ENCODE peak calls at places on chromosomes 4 and X, in ten cellular contexts. Y is HCT116, E is Peyer's patch, S is esophagus squamous epithelium, W is sigmoid colon, L is testis, T is endothelial cell of umbilical vein, M is heart left ventricle, F is A549, Z is breast epithelium. G is an unnamed sample.

GRCh38 chrX:331772-332495 is 13.3 kb upstream of the GTPBP6 start:
- DNase-seq in Y (no peak), E (no peak), S (no peak), W (no peak), L (no peak), T (no peak), M (peak), F (no peak), Z (no peak), G (no peak)

GRCh38 chrX:38970074-38970473 is 168.8 kb downstream of the MID1IP1 start:
- DNase-seq in Y (no peak), E (no peak), S (no peak), W (no peak), L (no peak), T (no peak), M (no peak), F (no peak), Z (no peak), G (no peak)

GRCh38 chr4:141702472-141703182 is 66.2 kb downstream of the IL15 start:
- DNase-seq in Y (peak), E (no peak), S (no peak), W (no peak), L (no peak), T (peak), M (no peak), F (no peak), Z (no peak), G (no peak)

GRCh38 chr4:183408791-183409190 is 35.6 kb upstream of the CDKN2AIP start:
- DNase-seq in Y (no peak), E (peak), S (no peak), W (peak), L (no peak), T (no peak), M (no peak), F (no peak), Z (no peak), G (no peak)

GRCh38 chr4:81684357-81684756 is 212.7 kb upstream of the RASGEF1B start:
- DNase-seq in Y (no peak), E (no peak), S (no peak), W (no peak), L (no peak), T (no peak), M (no peak), F (no peak), Z (no peak), G (no peak)

GRCh38 chrX:110284159-110284558 is 33.7 kb downstream of the AMMECR1 start:
- DNase-seq in Y (no peak), E (no peak), S (no peak), W (no peak), L (no peak), T (peak), M (no peak), F (peak), Z (no peak), G (no peak)

GRCh38 chr4:79872738-79873137 is 200.3 kb downstream of the ANTXR2 start:
- DNase-seq in Y (no peak), E (no peak), S (no peak), W (no peak), L (no peak), T (no peak), M (no peak), F (no peak), Z (no peak), G (no peak)

GRCh38 chr4:75598390-75598789 is 31.9 kb downstream of the CDKL2 start:
- DNase-seq in Y (no peak), E (no peak), S (no peak), W (no peak), L (no peak), T (no peak), M (no peak), F (no peak), Z (no peak), G (no peak)

GRCh38 chrX:74133156-74133796 is 170.7 kb upstream of the ZCCHC13 start:
- DNase-seq in Y (peak), E (no peak), S (no peak), W (no peak), L (peak), T (peak), M (no peak), F (peak), Z (no peak), G (no peak)

GRCh38 chr4:137685357-137685756 is 153.1 kb upstream of the PCDH18 start:
- DNase-seq in Y (no peak), E (no peak), S (no peak), W (no peak), L (no peak), T (no peak), M (no peak), F (no peak), Z (no peak), G (no peak)

GRCh38 chr4:182547435-182547834 is 304.2 kb downstream of the TENM3 start:
- DNase-seq in Y (no peak), E (no peak), S (no peak), W (no peak), L (no peak), T (no peak), M (no peak), F (no peak), Z (no peak), G (no peak)

GRCh38 chr4:2829933-2830451 is 13.7 kb upstream of the ADD1 start:
- DNase-seq in Y (no peak), E (no peak), S (no peak), W (peak), L (no peak), T (no peak), M (peak), F (no peak), Z (no peak), G (peak)

GRCh38 chr4:33837043-33837442 is 2407.3 kb downstream of the ARAP2 start:
- DNase-seq in Y (no peak), E (no peak), S (no peak), W (no peak), L (no peak), T (peak), M (no peak), F (peak), Z (no peak), G (no peak)

GRCh38 chr4:45629717-45630116 is 494.1 kb downstream of the GABRG1 start:
- DNase-seq in Y (no peak), E (no peak), S (no peak), W (no peak), L (no peak), T (no peak), M (no peak), F (no peak), Z (no peak), G (no peak)

GRCh38 chr4:187124311-187124710 is 400.7 kb upstream of the FAT1 start:
- DNase-seq in Y (no peak), E (no peak), S (no peak), W (no peak), L (no peak), T (no peak), M (no peak), F (no peak), Z (no peak), G (no peak)

GRCh38 chr4:87375719-87376291 is 15.2 kb downstream of the HSD17B11 start:
- DNase-seq in Y (peak), E (no peak), S (no peak), W (peak), L (peak), T (peak), M (no peak), F (peak), Z (no peak), G (no peak)

GRCh38 chr4:88054229-88054628 is 46.8 kb downstream of the PKD2 start:
- DNase-seq in Y (no peak), E (no peak), S (no peak), W (no peak), L (no peak), T (no peak), M (no peak), F (no peak), Z (no peak), G (no peak)

GRCh38 chr4:16827762-16828724 is 70.4 kb downstream of the LDB2 start:
- DNase-seq in Y (no peak), E (no peak), S (no peak), W (no peak), L (no peak), T (peak), M (no peak), F (no peak), Z (no peak), G (no peak)

GRCh38 chrX:150635952-150636351 is 57.2 kb upstream of the MTMR1 start:
- DNase-seq in Y (no peak), E (no peak), S (no peak), W (no peak), L (no peak), T (peak), M (no peak), F (peak), Z (no peak), G (no peak)

GRCh38 chrX:123357941-123358340 is 173.9 kb downstream of the GRIA3 start:
- DNase-seq in Y (no peak), E (no peak), S (no peak), W (no peak), L (no peak), T (no peak), M (no peak), F (no peak), Z (no peak), G (no peak)

GRCh38 chr4:5361968-5362367 is 310.7 kb downstream of the STK32B start:
- DNase-seq in Y (no peak), E (no peak), S (no peak), W (no peak), L (no peak), T (peak), M (no peak), F (no peak), Z (no peak), G (no peak)

GRCh38 chr4:15749001-15749400 is 29.1 kb upstream of the CD38 start:
- DNase-seq in Y (no peak), E (no peak), S (no peak), W (no peak), L (no peak), T (no peak), M (no peak), F (no peak), Z (no peak), G (no peak)

GRCh38 chr4:128379860-128380259 is 92.2 kb upstream of the PGRMC2 start:
- DNase-seq in Y (no peak), E (no peak), S (no peak), W (no peak), L (peak), T (peak), M (peak), F (peak), Z (no peak), G (peak)

GRCh38 chr4:56646341-56646740 is 34.8 kb downstream of the HOPX start:
- DNase-seq in Y (no peak), E (no peak), S (no peak), W (no peak), L (no peak), T (no peak), M (no peak), F (no peak), Z (no peak), G (no peak)

GRCh38 chr4:4875147-4875546 is 15.7 kb downstream of the MSX1 start:
- DNase-seq in Y (no peak), E (no peak), S (no peak), W (no peak), L (no peak), T (no peak), M (no peak), F (no peak), Z (no peak), G (no peak)

GRCh38 chr4:69881173-69881773 is 21.3 kb upstream of the SULT1E1 start:
- DNase-seq in Y (peak), E (no peak), S (no peak), W (no peak), L (peak), T (peak), M (no peak), F (peak), Z (no peak), G (no peak)

GRCh38 chr4:119659576-119659975 is 31.0 kb upstream of the PDE5A start:
- DNase-seq in Y (no peak), E (no peak), S (no peak), W (no peak), L (no peak), T (no peak), M (no peak), F (peak), Z (no peak), G (no peak)

GRCh38 chrX:22136711-22137110 is 104.6 kb downstream of the PHEX start:
- DNase-seq in Y (no peak), E (no peak), S (no peak), W (no peak), L (no peak), T (no peak), M (no peak), F (no peak), Z (no peak), G (no peak)

GRCh38 chrX:16722481-16722880 is 3.1 kb downstream of the SYAP1 start:
- DNase-seq in Y (no peak), E (no peak), S (no peak), W (no peak), L (no peak), T (no peak), M (no peak), F (no peak), Z (no peak), G (no peak)

GRCh38 chr4:176534566-176534965 is 214.8 kb downstream of the SPCS3 start:
- DNase-seq in Y (no peak), E (no peak), S (no peak), W (no peak), L (no peak), T (no peak), M (no peak), F (peak), Z (no peak), G (no peak)

GRCh38 chrX:153597351-153597750 is 1.6 kb downstream of the CCNQ start:
- DNase-seq in Y (no peak), E (no peak), S (no peak), W (no peak), L (no peak), T (no peak), M (no peak), F (no peak), Z (no peak), G (no peak)

GRCh38 chr4:189002475-189002874 is 863.2 kb downstream of the TRIML1 start:
- DNase-seq in Y (no peak), E (no peak), S (no peak), W (no peak), L (peak), T (no peak), M (no peak), F (no peak), Z (no peak), G (no peak)

DNA sequence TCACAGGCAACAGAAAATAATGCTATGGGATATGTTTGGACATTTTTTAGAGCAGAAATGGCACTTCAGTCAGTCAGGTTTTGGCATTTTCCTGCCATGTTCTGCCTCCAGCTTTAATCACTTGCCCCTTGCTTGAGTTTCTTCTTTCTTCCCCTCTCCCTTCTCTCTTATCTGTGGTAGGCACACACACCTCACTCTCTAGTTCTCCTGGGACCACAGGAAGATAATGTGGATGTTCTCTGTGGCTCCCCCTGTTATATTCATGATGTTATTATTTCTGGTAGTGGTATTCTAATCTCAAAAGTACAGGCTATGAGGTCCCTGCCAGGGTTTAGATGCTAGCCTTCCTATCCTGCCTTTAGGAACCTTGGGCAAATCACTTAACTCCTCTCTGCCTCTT is 5.2 kb downstream of the HADH start:
- DNase-seq in Y (no peak), E (no peak), S (no peak), W (no peak), L (no peak), T (no peak), M (no peak), F (no peak), Z (no peak), G (no peak)
- H3K4me3 ChIP-seq in Y (no peak), E (no peak), S (no peak), W (no peak), L (no peak), T (no peak), M (no peak), F (no peak), Z (no peak), G (no peak)

DNA sequence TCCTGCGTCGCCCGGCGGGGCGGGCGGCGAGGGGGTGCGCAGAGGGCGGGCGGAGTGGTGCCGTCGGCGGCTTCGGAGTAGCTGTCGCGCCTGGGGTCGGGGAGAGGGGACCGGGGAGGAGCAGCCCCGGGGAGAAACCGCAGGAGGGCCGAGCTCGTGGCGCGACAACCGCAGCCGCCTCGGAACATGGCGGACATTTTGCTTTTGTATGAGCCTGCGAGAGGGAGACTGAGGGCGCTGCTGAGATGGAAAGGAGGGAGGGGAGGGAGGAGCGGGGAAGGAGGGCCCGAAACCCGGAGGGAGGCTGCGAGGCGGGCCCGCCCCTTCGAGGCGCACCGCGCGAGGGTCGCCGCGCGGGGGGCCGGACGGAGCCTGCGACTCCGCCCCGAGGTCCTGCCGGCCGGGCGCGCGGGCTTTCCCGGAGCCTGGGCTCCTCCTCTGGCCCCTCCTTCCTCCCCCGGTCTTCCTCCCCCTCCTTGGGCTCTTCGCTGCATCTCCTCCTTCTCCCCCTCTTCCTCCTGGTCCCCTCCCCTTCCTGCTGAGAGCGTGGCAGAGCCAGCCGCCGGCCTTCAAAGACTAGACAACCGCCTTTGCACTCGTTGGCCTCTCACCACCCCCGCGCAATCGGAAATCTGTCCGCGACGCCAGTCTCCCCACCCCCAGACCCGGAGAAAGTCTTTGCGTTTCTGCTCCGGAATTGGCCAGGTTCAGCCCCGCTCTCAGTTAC is 1.1 kb downstream of the INTS6L start:
- DNase-seq in Y (peak), E (peak), S (peak), W (peak), L (peak), T (peak), M (peak), F (peak), Z (peak), G (peak)
- TF ChIP-seq POLR2A in Y (no peak), E (peak), S (no peak), W (peak), L (no peak), T (peak), M (peak), F (peak), Z (no peak), G (peak)

GRCh38 chr4:52015366-52015765 is 4.8 kb downstream of the LRRC66 start:
- DNase-seq in Y (no peak), E (no peak), S (no peak), W (no peak), L (no peak), T (peak), M (no peak), F (no peak), Z (no peak), G (no peak)
- TF ChIP-seq CTCF in Y (peak), E (no peak), S (no peak), W (no peak), L (no peak), T (peak), M (no peak), F (no peak), Z (no peak), G (no peak)

DNA sequence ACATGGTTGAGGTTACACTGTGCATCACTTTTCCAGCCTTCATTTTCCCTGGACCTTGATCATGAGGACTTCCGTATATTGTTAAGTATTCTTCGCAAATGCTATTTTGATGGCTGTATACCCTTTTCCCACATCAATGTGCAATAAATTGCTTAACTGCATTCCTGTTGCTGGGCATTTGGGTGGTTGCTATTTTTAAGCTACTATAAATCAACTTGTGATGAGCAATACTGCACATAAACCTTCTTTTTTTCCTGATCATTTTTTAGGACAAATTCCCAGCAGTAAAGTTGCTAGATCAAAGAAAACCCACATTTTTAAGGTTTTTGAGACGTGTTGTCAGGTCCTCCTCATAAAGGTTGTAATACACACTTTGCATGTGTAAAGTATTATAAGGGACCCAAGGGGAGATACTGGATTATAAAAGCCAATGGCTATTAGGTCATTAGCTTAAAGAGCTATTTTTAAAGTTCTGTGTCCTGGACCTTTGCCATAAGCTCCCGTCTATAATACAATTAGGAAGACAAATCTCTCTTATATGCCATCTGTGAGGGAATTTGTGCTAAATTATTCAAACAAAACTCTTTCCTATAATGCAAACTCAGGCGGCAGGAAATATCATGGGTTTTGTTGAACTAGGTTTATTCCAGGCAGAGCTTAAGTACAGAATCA is 35.6 kb downstream of the LIMCH1 start:
- DNase-seq in Y (no peak), E (no peak), S (no peak), W (no peak), L (no peak), T (no peak), M (no peak), F (no peak), Z (no peak), G (no peak)
- H3K4me3 ChIP-seq in Y (no peak), E (no peak), S (no peak), W (no peak), L (no peak), T (no peak), M (no peak), F (no peak), Z (no peak), G (no peak)

GRCh38 chrX:71184092-71184491 is 38.9 kb upstream of the GJB1 start:
- DNase-seq in Y (no peak), E (no peak), S (no peak), W (no peak), L (no peak), T (no peak), M (no peak), F (no peak), Z (no peak), G (no peak)

GRCh38 chrX:71181910-71182799 is 37.5 kb downstream of the NLGN3 start:
- DNase-seq in Y (peak), E (peak), S (peak), W (peak), L (peak), T (peak), M (peak), F (peak), Z (peak), G (peak)

GRCh38 chrX:71184803-71185495 is 38.1 kb upstream of the GJB1 start:
- DNase-seq in Y (no peak), E (no peak), S (no peak), W (no peak), L (no peak), T (no peak), M (no peak), F (no peak), Z (no peak), G (no peak)

GRCh38 chrX:71181558-71181909 is 36.9 kb downstream of the NLGN3 start:
- DNase-seq in Y (no peak), E (no peak), S (no peak), W (no peak), L (peak), T (no peak), M (no peak), F (no peak), Z (no peak), G (no peak)

DNA sequence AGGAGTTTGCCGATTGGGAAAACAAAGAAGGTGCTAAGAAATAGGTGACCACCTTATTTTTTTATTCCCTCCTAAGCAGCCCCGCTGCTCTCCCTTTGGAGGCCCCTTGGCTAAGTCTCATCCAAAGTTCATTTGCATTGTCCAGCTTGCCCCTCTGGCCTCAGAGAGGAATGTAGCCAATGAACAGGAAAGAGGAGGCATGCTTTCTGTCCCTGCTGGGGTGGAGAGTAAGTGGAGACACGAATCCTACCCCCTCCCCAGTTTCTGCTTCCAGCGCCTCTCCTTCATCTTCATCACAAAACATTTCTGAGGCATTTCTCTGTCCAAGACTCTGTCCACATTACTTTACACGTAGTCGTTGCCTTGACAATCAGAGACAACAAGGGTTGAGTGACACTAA is 38.7 kb downstream of the NLGN3 start:
- DNase-seq in Y (no peak), E (no peak), S (no peak), W (no peak), L (no peak), T (no peak), M (no peak), F (no peak), Z (no peak), G (no peak)
- TF ChIP-seq POLR2A in Y (no peak), E (no peak), S (no peak), W (no peak), L (no peak), T (no peak), M (no peak), F (no peak), Z (no peak), G (no peak)

G was measured in upper lobe of left lung.